ENCODE peak calls at places on chromosomes 3 and 15, in five cellular contexts. One of them, this sample, is unnamed.

GRCh38 chr3:141926929-141927328 is 50.5 kb downstream of the ATP1B3 start:
- DNase-seq in GDM1: no peak
- DNase-seq in T-helper 2 cell: no peak
- DNase-seq in NCI-H774: no peak
- DNase-seq in HEK293T: no peak
- DNase-seq in this sample: no peak

GRCh38 chr3:195910499-195910845 is 2.1 kb upstream of the TNK2 start:
- DNase-seq in GDM1: no peak
- DNase-seq in T-helper 2 cell: no peak
- DNase-seq in NCI-H774: no peak
- DNase-seq in HEK293T: no peak
- DNase-seq in this sample: no peak

GRCh38 chr3:136195258-136196063 is 674 bp downstream of the MSL2 start:
- DNase-seq in GDM1: peak; percentile 78
- DNase-seq in T-helper 2 cell: peak; percentile 73
- DNase-seq in NCI-H774: peak; percentile 76
- DNase-seq in HEK293T: peak; percentile 54
- DNase-seq in this sample: peak; percentile 71

GRCh38 chr15:75923756-75924155 is 20.1 kb downstream of the FBXO22 start:
- DNase-seq in GDM1: no peak
- DNase-seq in T-helper 2 cell: no peak
- DNase-seq in NCI-H774: no peak
- DNase-seq in HEK293T: no peak
- DNase-seq in this sample: no peak

GRCh38 chr3:157494581-157495281 is 8.5 kb downstream of the VEPH1 start:
- DNase-seq in GDM1: no peak
- DNase-seq in T-helper 2 cell: no peak
- DNase-seq in NCI-H774: no peak
- DNase-seq in HEK293T: no peak
- DNase-seq in this sample: no peak

GRCh38 chr3:157098823-157099185 is 61.1 kb downstream of the CCNL1 start:
- DNase-seq in GDM1: no peak
- DNase-seq in T-helper 2 cell: no peak
- DNase-seq in NCI-H774: no peak
- DNase-seq in HEK293T: no peak
- DNase-seq in this sample: no peak

GRCh38 chr15:91224750-91225380 is 124.8 kb downstream of the SV2B start:
- DNase-seq in GDM1: no peak
- DNase-seq in T-helper 2 cell: no peak
- DNase-seq in NCI-H774: peak; percentile 47
- DNase-seq in HEK293T: peak; percentile 71
- DNase-seq in this sample: no peak

GRCh38 chr3:194632211-194632982 is 822 bp downstream of the TMEM44 start:
- DNase-seq in GDM1: no peak
- DNase-seq in T-helper 2 cell: no peak
- DNase-seq in NCI-H774: peak; percentile 50
- DNase-seq in HEK293T: peak; percentile 23
- DNase-seq in this sample: no peak

GRCh38 chr3:12891985-12892839 is 50.8 kb upstream of the RPL32 start:
- DNase-seq in GDM1: peak; percentile 20
- DNase-seq in T-helper 2 cell: no peak
- DNase-seq in NCI-H774: peak; percentile 12
- DNase-seq in HEK293T: peak; percentile 67
- DNase-seq in this sample: no peak

GRCh38 chr3:20080956-20081554 is 40.8 kb downstream of the KAT2B start:
- DNase-seq in GDM1: no peak
- DNase-seq in T-helper 2 cell: no peak
- DNase-seq in NCI-H774: peak; percentile 70
- DNase-seq in HEK293T: no peak
- DNase-seq in this sample: no peak

GRCh38 chr3:49266410-49267170 is 10.4 kb downstream of the C3orf62 start:
- DNase-seq in GDM1: no peak
- DNase-seq in T-helper 2 cell: no peak
- DNase-seq in NCI-H774: no peak
- DNase-seq in HEK293T: no peak
- DNase-seq in this sample: no peak

GRCh38 chr15:25439456-25439836 is 622 bp upstream of the UBE3A start:
- DNase-seq in GDM1: no peak
- DNase-seq in T-helper 2 cell: peak; percentile 7
- DNase-seq in NCI-H774: no peak
- DNase-seq in HEK293T: no peak
- DNase-seq in this sample: no peak

GRCh38 chr3:195705081-195705991 is 15.4 kb upstream of the MUC20 start:
- DNase-seq in GDM1: no peak
- DNase-seq in T-helper 2 cell: no peak
- DNase-seq in NCI-H774: no peak
- DNase-seq in HEK293T: no peak
- DNase-seq in this sample: no peak

GRCh38 chr3:183490653-183491052 is 62.2 kb upstream of the MCF2L2 start:
- DNase-seq in GDM1: peak; percentile 3
- DNase-seq in T-helper 2 cell: no peak
- DNase-seq in NCI-H774: peak; percentile 33
- DNase-seq in HEK293T: no peak
- DNase-seq in this sample: no peak

This sample was measured in activated T-helper 9 cell treated with anti-CD3 and anti-CD28 coated beads, Interleukin-2, amount 50 U/mL, for 16 hours.